ENCODE peak calls at places on chromosomes 12 and 14, in four cellular contexts. H, K, O and E are unnamed samples. For H3K36me3, the result is how much of the 10 kb centered on the place peaks cover.

GRCh38 chr12:112347521-112347920 is 34.7 kb downstream of the HECTD4 start:
- DNase-seq in K (no peak), H (no peak), O (peak), E (no peak)

GRCh38 chr14:100761481-100761880 is 34.8 kb downstream of the DLK1 start:
- DNase-seq in K (no peak), O (peak), H (no peak), E (no peak)

GRCh38 chr14:22099942-22100763 is 426.5 kb upstream of the OR4E1 start:
- DNase-seq in H (peak), K (peak), O (peak), E (peak)

GRCh38 chr12:51368640-51369517 is 22.3 kb downstream of the GALNT6 start:
- DNase-seq in K (no peak), H (peak), O (peak), E (peak)

GRCh38 chr12:108966378-108967151 is 54.3 kb downstream of the SVOP start:
- DNase-seq in O (no peak), K (no peak), H (no peak), E (no peak)

GRCh38 chr14:102187044-102187443 is 47.3 kb downstream of the WDR20 start:
- DNase-seq in O (peak), H (no peak), K (no peak), E (no peak)

GRCh38 chr12:55972045-55972843 is 1.6 kb upstream of the RAB5B start:
- DNase-seq in H (no peak), O (peak), K (no peak), E (no peak)

GRCh38 chr12:65121049-65121955 is at the start of gene WIF1:
- DNase-seq in O (no peak), H (no peak), K (peak), E (no peak)

GRCh38 chr12:70608184-70608583 is 29.0 kb downstream of the PTPRB start:
- DNase-seq in O (no peak), K (no peak), H (no peak), E (no peak)

GRCh38 chr14:38254565-38255407 is 1.1 kb downstream of the CLEC14A start:
- DNase-seq in K (no peak), O (no peak), H (no peak), E (peak)

GRCh38 chr12:45725631-45726593 is 3.6 kb upstream of the ARID2 start:
- DNase-seq in K (no peak), O (peak), H (peak), E (peak)

GRCh38 chr14:45810152-45810872 is 557.3 kb upstream of the MIS18BP1 start:
- DNase-seq in O (no peak), H (no peak), K (no peak), E (peak)

GRCh38 chr12:12070674-12071661 is at the start of gene BCL2L14:
- DNase-seq in H (no peak), O (no peak), K (no peak), E (no peak)

GRCh38 chr12:103879048-103879692 is 38.1 kb upstream of the NT5DC3 start:
- DNase-seq in O (no peak), K (no peak), H (no peak), E (no peak)

GRCh38 chr12:103877934-103878510 is 37.0 kb upstream of the NT5DC3 start:
- DNase-seq in O (peak), H (peak), K (no peak), E (peak)

GRCh38 chr12:103879878-103880277 is 38.8 kb upstream of the NT5DC3 start:
- DNase-seq in O (no peak), H (no peak), K (no peak), E (no peak)

GRCh38 chr12:103880299-103881142 is 39.5 kb upstream of the NT5DC3 start:
- DNase-seq in O (no peak), K (no peak), H (no peak), E (no peak)

GRCh38 chr12:103877288-103877687 is 36.3 kb upstream of the NT5DC3 start:
- DNase-seq in K (no peak), O (no peak), H (no peak), E (no peak)
- H3K36me3 ChIP-seq in K (under half), O (under half), H (under half), E (under half)

GRCh38 chr14:91496790-91497189 is 13.3 kb downstream of the PPP4R3A start:
- DNase-seq in H (no peak), O (no peak), K (no peak), E (no peak)
- H3K36me3 ChIP-seq in H (under half), O (under half), K (under half), E (under half)

GRCh38 chr12:9856154-9856553 is 13.0 kb downstream of the CLEC2B start:
- DNase-seq in K (no peak), O (no peak), H (no peak), E (no peak)
- H3K36me3 ChIP-seq in K (under half), O (under half), H (under half), E (under half)

DNA sequence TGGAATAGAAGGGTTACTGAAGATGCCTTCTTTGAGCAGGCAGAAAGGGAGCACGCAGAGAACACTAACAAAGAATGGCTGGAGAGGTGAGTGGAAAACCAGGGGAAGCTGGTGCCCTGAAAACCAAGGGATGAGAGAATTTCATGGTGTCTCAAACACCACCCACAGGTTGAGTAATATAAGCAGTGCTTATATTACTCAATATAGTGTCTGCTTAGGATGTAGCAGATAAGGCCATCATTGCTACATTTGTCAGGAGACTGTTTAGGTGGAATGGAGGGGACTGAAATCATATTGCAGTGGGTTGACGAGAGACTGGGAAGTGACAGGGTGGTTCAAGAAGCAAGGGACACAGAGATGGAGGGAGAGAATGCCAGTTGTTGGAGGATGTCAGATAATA is 20.6 kb downstream of the PKP2 start:
- DNase-seq in O (no peak), H (no peak), K (no peak), E (no peak)
- H3K36me3 ChIP-seq in O (under half), H (under half), K (under half), E (under half)

DNA sequence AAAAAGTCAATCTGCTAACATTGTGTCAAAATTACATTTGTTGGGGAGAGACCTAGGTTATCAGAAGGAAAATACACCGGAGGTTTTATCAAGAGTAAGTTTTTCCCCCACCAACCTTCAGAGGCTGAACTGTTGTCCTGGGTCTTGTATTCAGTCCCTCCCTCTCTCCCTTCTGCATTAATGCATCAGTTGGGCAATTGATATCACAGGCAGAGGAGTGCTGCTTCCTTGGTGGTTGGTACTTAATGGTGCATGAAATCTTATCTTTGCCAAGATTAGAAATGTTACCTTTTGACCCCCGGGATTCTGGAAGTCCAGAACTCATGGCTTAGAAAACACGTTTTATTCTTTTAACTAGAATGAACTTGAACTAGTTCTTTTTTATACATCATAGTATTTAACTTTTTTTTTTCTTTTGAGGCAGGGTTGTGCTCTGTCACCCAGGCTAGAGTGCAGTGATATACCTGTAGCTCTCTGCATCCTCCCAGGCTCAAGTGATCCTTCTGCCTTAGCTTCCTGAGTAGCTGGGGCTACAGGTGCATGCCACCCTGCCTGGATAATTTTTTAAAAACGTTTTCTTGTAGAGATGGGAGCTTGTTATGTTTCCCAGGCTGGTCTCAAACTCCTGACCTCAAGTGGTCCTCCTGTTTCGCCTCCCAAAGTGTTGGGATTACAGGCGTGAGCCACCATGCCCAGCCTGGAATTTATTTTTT is 4.9 kb downstream of the PCBP2 start:
- DNase-seq in H (no peak), O (no peak), K (no peak), E (no peak)
- H3K36me3 ChIP-seq in H (half or more), O (half or more), K (half or more), E (half or more)